ENCODE peak calls at places on chromosome 10, in seven cellular contexts. U is A549, N is body of pancreas, E is testis, K is stomach, R is transverse colon, Z is ovary. Y is an unnamed sample.

GRCh38 chr10:4651404-4652037 is 174.5 kb upstream of the AKR1E2 start:
- DNase-seq in U (no peak), N (no peak), E (no peak), K (no peak), R (no peak), Z (no peak), Y (no peak)

GRCh38 chr10:81963606-81964005 is 88.6 kb downstream of the NRG3 start:
- DNase-seq in U (no peak), N (no peak), E (no peak), K (no peak), R (no peak), Z (no peak), Y (no peak)

GRCh38 chr10:114795039-114795438 is 26.5 kb upstream of the FHIP2A start:
- DNase-seq in U (no peak), N (no peak), E (no peak), K (no peak), R (no peak), Z (no peak), Y (no peak)

GRCh38 chr10:106560925-106561640 is 603.4 kb downstream of the SORCS1 start:
- DNase-seq in U (no peak), N (no peak), E (no peak), K (no peak), R (no peak), Z (no peak), Y (no peak)

GRCh38 chr10:119705434-119705831 is 20.4 kb upstream of the INPP5F start:
- DNase-seq in U (no peak), N (no peak), E (no peak), K (no peak), R (no peak), Z (no peak), Y (no peak)

GRCh38 chr10:30466466-30466865 is 32.5 kb downstream of the MAP3K8 start:
- DNase-seq in U (no peak), N (no peak), E (no peak), K (no peak), R (no peak), Z (no peak), Y (no peak)

GRCh38 chr10:8052344-8052969 is 2.0 kb upstream of the GATA3 start:
- DNase-seq in U (no peak), N (no peak), E (no peak), K (no peak), R (no peak), Z (no peak), Y (no peak)

GRCh38 chr10:2895616-2896196 is 171.6 kb upstream of the PFKP start:
- DNase-seq in U (no peak), N (no peak), E (no peak), K (no peak), R (no peak), Z (no peak), Y (no peak)

GRCh38 chr10:87000491-87000890 is 19.6 kb upstream of the FAM25A start:
- DNase-seq in U (no peak), N (no peak), E (no peak), K (no peak), R (no peak), Z (no peak), Y (no peak)

GRCh38 chr10:120394446-120394845 is 62.6 kb upstream of the PLPP4 start:
- DNase-seq in U (no peak), N (no peak), E (no peak), K (no peak), R (no peak), Z (no peak), Y (no peak)

GRCh38 chr10:114304566-114305421 is 65.7 kb downstream of the VWA2 start:
- DNase-seq in U (no peak), N (peak; percentile 69), E (peak; percentile 30), K (peak; percentile 59), R (peak; percentile 62), Z (peak; percentile 30), Y (peak; percentile 38)

GRCh38 chr10:34010891-34011290 is 676.4 kb upstream of the NRP1 start:
- DNase-seq in U (no peak), N (no peak), E (no peak), K (no peak), R (no peak), Z (no peak), Y (no peak)

GRCh38 chr10:43137971-43138756 is at the start of gene CSGALNACT2:
- DNase-seq in U (peak; percentile 73), N (peak; percentile 90), E (peak; percentile 92), K (peak; percentile 88), R (peak; percentile 90), Z (peak; percentile 83), Y (peak; percentile 85)

GRCh38 chr10:113965683-113966082 is 78.0 kb upstream of the ADRB1 start:
- DNase-seq in U (no peak), N (no peak), E (no peak), K (no peak), R (no peak), Z (no peak), Y (no peak)

GRCh38 chr10:23173549-23174074 is 18.5 kb upstream of the PTF1A start:
- DNase-seq in U (no peak), N (peak; percentile 62), E (no peak), K (no peak), R (no peak), Z (no peak), Y (no peak)

GRCh38 chr10:62811159-62811875 is 4.8 kb downstream of the EGR2 start:
- DNase-seq in U (no peak), N (no peak), E (no peak), K (no peak), R (no peak), Z (no peak), Y (no peak)

GRCh38 chr10:69855346-69856163 is 53.8 kb downstream of the COL13A1 start:
- DNase-seq in U (no peak), N (no peak), E (no peak), K (no peak), R (no peak), Z (no peak), Y (no peak)

GRCh38 chr10:67664936-67665335 is 31.1 kb downstream of the CTNNA3 start:
- DNase-seq in U (no peak), N (no peak), E (no peak), K (no peak), R (no peak), Z (no peak), Y (no peak)

GRCh38 chr10:76119515-76119914 is 688.1 kb downstream of the LRMDA start:
- DNase-seq in U (no peak), N (no peak), E (no peak), K (no peak), R (no peak), Z (no peak), Y (no peak)

GRCh38 chr10:49280001-49280408 is 19.0 kb upstream of the C10orf71 start:
- DNase-seq in U (no peak), N (no peak), E (no peak), K (peak; percentile 21), R (no peak), Z (no peak), Y (no peak)

GRCh38 chr10:37813763-37814162 is 43.6 kb downstream of the ZNF248 start:
- DNase-seq in U (no peak), N (no peak), E (no peak), K (no peak), R (no peak), Z (no peak), Y (no peak)

GRCh38 chr10:70492786-70493659 is 14.5 kb downstream of the PALD1 start:
- DNase-seq in U (no peak), N (no peak), E (no peak), K (no peak), R (peak; percentile 24), Z (no peak), Y (peak; percentile 68)

GRCh38 chr10:97000487-97001182 is 168.5 kb downstream of the LCOR start:
- DNase-seq in U (no peak), N (no peak), E (no peak), K (no peak), R (no peak), Z (no peak), Y (no peak)

GRCh38 chr10:70164179-70164578 is 6.1 kb downstream of the SAR1A start:
- DNase-seq in U (no peak), N (no peak), E (no peak), K (no peak), R (no peak), Z (no peak), Y (no peak)

GRCh38 chr10:28878236-28878970 is 201.1 kb downstream of the BAMBI start:
- DNase-seq in U (no peak), N (peak; percentile 24), E (no peak), K (no peak), R (no peak), Z (no peak), Y (peak; percentile 69)
- TF ChIP-seq CTCF in U (no peak), N (no peak), E (no peak), K (no peak), R (no peak), Z (no peak), Y (peak; percentile 15)

GRCh38 chr10:57979986-57980385 is 287.7 kb downstream of the IPMK start:
- DNase-seq in U (no peak), N (no peak), E (no peak), K (no peak), R (no peak), Z (no peak), Y (no peak)

GRCh38 chr10:57983226-57983870 is 284.3 kb downstream of the IPMK start:
- DNase-seq in U (no peak), N (no peak), E (no peak), K (no peak), R (no peak), Z (no peak), Y (no peak)

GRCh38 chr10:57982091-57982490 is 285.6 kb downstream of the IPMK start:
- DNase-seq in U (no peak), N (no peak), E (no peak), K (no peak), R (no peak), Z (no peak), Y (no peak)

GRCh38 chr10:57977262-57977661 is 290.4 kb downstream of the IPMK start:
- DNase-seq in U (no peak), N (no peak), E (no peak), K (no peak), R (no peak), Z (no peak), Y (no peak)

GRCh38 chr10:57979466-57979865 is 288.2 kb downstream of the IPMK start:
- DNase-seq in U (no peak), N (no peak), E (no peak), K (no peak), R (no peak), Z (no peak), Y (no peak)
- H3K27ac ChIP-seq in U (no peak overlapping the region), N (no peak overlapping the region), E (no peak overlapping the region), K (no peak overlapping the region), R (no peak overlapping the region), Z (no peak overlapping the region), Y (no peak overlapping the region)

GRCh38 chr10:73646598-73647041 is 5.3 kb upstream of the MYOZ1 start:
- DNase-seq in U (no peak), N (no peak), E (no peak), K (no peak), R (no peak), Z (no peak), Y (no peak)
- TF ChIP-seq POLR2A in U (no peak), N (no peak), E (no peak), K (no peak), R (no peak), Z (no peak), Y (no peak)

DNA sequence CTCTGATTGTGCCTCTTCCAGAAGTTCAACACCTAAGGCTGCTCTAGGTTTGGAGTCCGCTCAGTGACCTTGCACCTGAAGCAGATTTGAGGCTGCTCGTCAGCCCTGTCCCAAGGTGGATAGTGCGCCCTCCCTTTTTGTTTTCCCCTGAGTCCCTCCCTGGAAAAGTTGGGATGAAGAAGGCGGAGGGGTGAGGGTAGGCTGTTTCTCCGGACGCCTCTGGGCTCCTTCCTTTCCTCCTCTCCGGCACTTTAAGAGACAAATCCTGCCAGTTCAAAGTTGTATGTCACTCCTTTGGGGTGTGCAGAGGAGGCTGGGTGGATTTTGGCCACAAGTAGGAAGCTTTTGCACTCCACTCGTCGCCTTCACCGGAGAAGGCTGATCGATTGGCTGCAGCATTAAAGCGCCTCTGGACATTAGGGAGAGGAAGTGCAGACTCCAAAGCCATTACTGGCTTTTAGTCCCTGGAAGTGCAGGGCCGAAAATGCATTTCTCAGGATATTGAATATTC is 81.9 kb upstream of the PRKG1 start:
- DNase-seq in U (no peak), N (peak; percentile 43), E (no peak), K (no peak), R (no peak), Z (no peak), Y (no peak)
- TF ChIP-seq CTCF in U (no peak), N (no peak), E (no peak), K (no peak), R (no peak), Z (no peak), Y (no peak)